ENCODE peak calls at places on chromosomes 1 and 21, in five cellular contexts. F is IMR-90; L is aorta; O is astrocyte of the hippocampus; B is CD4-positive, alpha-beta memory T cell. U is an unnamed sample.

GRCh38 chr21:44083631-44084291 is 23.4 kb upstream of the PWP2 start:
- DNase-seq in F (no peak), L (no peak), O (no peak), B (peak), U (peak)

GRCh38 chr1:154847891-154848290 is 22.2 kb downstream of the KCNN3 start:
- DNase-seq in F (no peak), L (no peak), O (peak), B (no peak), U (no peak)

GRCh38 chr1:26469558-26469957 is 2.7 kb upstream of the HMGN2 start:
- DNase-seq in F (no peak), L (no peak), O (no peak), B (no peak), U (no peak)

GRCh38 chr1:31501505-31501904 is 74.8 kb upstream of the TINAGL1 start:
- DNase-seq in F (no peak), L (no peak), O (no peak), B (no peak), U (no peak)

GRCh38 chr1:24896596-24897262 is 33.3 kb downstream of the RUNX3 start:
- DNase-seq in F (no peak), L (peak), O (no peak), B (no peak), U (no peak)

GRCh38 chr1:118563969-118564951 is 379.2 kb upstream of the SPAG17 start:
- DNase-seq in F (no peak), L (no peak), O (no peak), B (no peak), U (no peak)

GRCh38 chr21:45916011-45916840 is 65.3 kb upstream of the COL6A1 start:
- DNase-seq in F (no peak), L (no peak), O (no peak), B (no peak), U (no peak)

GRCh38 chr1:55322842-55323241 is 107.7 kb upstream of the USP24 start:
- DNase-seq in F (no peak), L (no peak), O (no peak), B (no peak), U (no peak)

GRCh38 chr1:235953801-235954200 is 87.1 kb upstream of the LYST start:
- DNase-seq in F (peak), L (no peak), O (peak), B (no peak), U (no peak)

GRCh38 chr1:211722277-211723175 is 47.1 kb upstream of the NEK2 start:
- DNase-seq in F (no peak), L (no peak), O (no peak), B (no peak), U (no peak)

GRCh38 chr21:27532081-27532480 is 565.2 kb upstream of the ADAMTS5 start:
- DNase-seq in F (peak), L (no peak), O (no peak), B (no peak), U (no peak)

GRCh38 chr1:39995973-39996393 is 41.0 kb downstream of the MFSD2A start:
- DNase-seq in F (no peak), L (no peak), O (no peak), B (peak), U (peak)

GRCh38 chr1:64082459-64082858 is 121.0 kb upstream of the UBE2U start:
- DNase-seq in F (peak), L (peak), O (peak), B (no peak), U (no peak)

GRCh38 chr1:36222481-36223372 is 1.5 kb upstream of the THRAP3 start:
- DNase-seq in F (peak), L (no peak), O (no peak), B (no peak), U (no peak)

GRCh38 chr1:24142546-24143431 is at the start of gene IL22RA1:
- DNase-seq in F (peak), L (no peak), O (no peak), B (no peak), U (no peak)

GRCh38 chr1:58789322-58789856 is 5.5 kb upstream of the JUN start:
- DNase-seq in F (no peak), L (no peak), O (no peak), B (no peak), U (no peak)

GRCh38 chr1:86912501-86912900 is 1.4 kb downstream of the SELENOF start:
- DNase-seq in F (peak), L (no peak), O (peak), B (no peak), U (no peak)

GRCh38 chr1:10178602-10179407 is 31.6 kb upstream of the KIF1B start:
- DNase-seq in F (no peak), L (no peak), O (peak), B (no peak), U (no peak)

GRCh38 chr1:22618056-22618455 is 18.4 kb upstream of the C1QA start:
- DNase-seq in F (no peak), L (no peak), O (no peak), B (no peak), U (no peak)

GRCh38 chr1:206421616-206422355 is 48.5 kb upstream of the IKBKE start:
- DNase-seq in F (no peak), L (no peak), O (no peak), B (no peak), U (no peak)

GRCh38 chr1:25677193-25677773 is 60.7 kb downstream of the MAN1C1 start:
- DNase-seq in F (no peak), L (no peak), O (no peak), B (peak), U (peak)

GRCh38 chr1:111030590-111030989 is 66.9 kb upstream of the LRIF1 start:
- DNase-seq in F (peak), L (no peak), O (peak), B (peak), U (no peak)

GRCh38 chr1:236532850-236533249 is 9.1 kb downstream of the LGALS8 start:
- DNase-seq in F (no peak), L (no peak), O (no peak), B (no peak), U (no peak)

GRCh38 chr1:40305451-40305850 is 11.6 kb downstream of the COL9A2 start:
- DNase-seq in F (no peak), L (no peak), O (no peak), B (no peak), U (no peak)

GRCh38 chr1:24765308-24765988 is 20.2 kb downstream of the CLIC4 start:
- DNase-seq in F (peak), L (no peak), O (peak), B (no peak), U (no peak)

GRCh38 chr21:44402323-44403105 is 49.1 kb downstream of the TRPM2 start:
- DNase-seq in F (no peak), L (no peak), O (no peak), B (no peak), U (no peak)

GRCh38 chr1:232722626-232723025 is 82.6 kb upstream of the MAP10 start:
- DNase-seq in F (no peak), L (no peak), O (no peak), B (no peak), U (no peak)

GRCh38 chr1:31435471-31436409 is 22.7 kb downstream of the SERINC2 start:
- DNase-seq in F (no peak), L (no peak), O (no peak), B (no peak), U (no peak)

GRCh38 chr1:93844262-93845045 is 34.6 kb downstream of the DNTTIP2 start:
- DNase-seq in F (peak), L (no peak), O (peak), B (peak), U (peak)

GRCh38 chr1:116760487-116760886 is 6.3 kb downstream of the CD2 start:
- DNase-seq in F (no peak), L (no peak), O (no peak), B (no peak), U (no peak)